ENCODE peak calls at places on chromosome 6, in six cellular contexts. W is foreskin fibroblast; H is left ventricle myocardium inferior; L is stimulated activated CD4-positive, alpha-beta T cell treated with anti-CD3 and anti-CD28 coated beads, Interleukin-1b, Interleukin-23, amount 100 ng/mL, for 24 hours; E is substantia nigra; Q is B cell. M is an unnamed sample.

GRCh38 chr6:1068068-1068467 is 243.8 kb upstream of the FOXQ1 start:
- DNase-seq in E (no peak), W (no peak), H (no peak), Q (no peak), L (no peak), M (no peak)

GRCh38 chr6:20313960-20314530 is 87.6 kb upstream of the E2F3 start:
- DNase-seq in E (no peak), H (no peak), W (no peak), Q (no peak), L (no peak), M (no peak)

GRCh38 chr6:154080434-154081189 is 41.6 kb downstream of the OPRM1 start:
- DNase-seq in Q (no peak), L (no peak), H (no peak), W (no peak), E (no peak), M (no peak)

GRCh38 chr6:164532546-164533362 is 776.7 kb downstream of the C6orf118 start:
- DNase-seq in L (no peak), W (no peak), H (no peak), E (no peak), Q (no peak), M (no peak)

GRCh38 chr6:114404339-114404955 is 61.6 kb upstream of the HS3ST5 start:
- DNase-seq in Q (no peak), H (no peak), E (no peak), W (no peak), L (no peak), M (no peak)

GRCh38 chr6:129890164-129890563 is 29.0 kb upstream of the TMEM244 start:
- DNase-seq in E (no peak), L (no peak), W (peak; percentile 51), Q (no peak), H (no peak), M (no peak)

GRCh38 chr6:90135672-90136071 is 161.0 kb downstream of the BACH2 start:
- DNase-seq in Q (no peak), L (no peak), E (no peak), W (peak; percentile 45), H (no peak), M (no peak)

GRCh38 chr6:149723771-149724417 is 6.0 kb upstream of the LATS1 start:
- DNase-seq in L (no peak), W (peak; percentile 87), E (peak; percentile 62), H (no peak), Q (peak; percentile 53), M (no peak)

GRCh38 chr6:164023535-164023934 is 609.0 kb downstream of the QKI start:
- DNase-seq in L (no peak), E (no peak), Q (no peak), H (no peak), W (no peak), M (no peak)

GRCh38 chr6:167212716-167213011 is 54.9 kb upstream of the GPR31 start:
- DNase-seq in W (no peak), Q (no peak), H (no peak), L (no peak), E (no peak), M (no peak)

GRCh38 chr6:131136021-131136847 is 967 bp downstream of the AKAP7 start:
- DNase-seq in W (peak; percentile 66), H (no peak), L (no peak), Q (no peak), E (no peak), M (no peak)

GRCh38 chr6:137272403-137272802 is 53.2 kb upstream of the IFNGR1 start:
- DNase-seq in W (peak; percentile 33), Q (no peak), E (no peak), H (no peak), L (no peak), M (no peak)

GRCh38 chr6:7993399-7993798 is 70.8 kb downstream of the BLOC1S5 start:
- DNase-seq in H (no peak), Q (no peak), E (no peak), L (no peak), W (no peak), M (no peak)

GRCh38 chr6:165846123-165846966 is 183.3 kb upstream of the PDE10A start:
- DNase-seq in E (no peak), H (no peak), Q (no peak), W (no peak), L (no peak), M (no peak)

GRCh38 chr6:84774174-84775158 is 10.1 kb upstream of the TBX18 start:
- DNase-seq in L (no peak), W (peak; percentile 80), Q (no peak), H (peak; percentile 58), E (no peak), M (no peak)

GRCh38 chr6:56938634-56939294 is 16.1 kb upstream of the BEND6 start:
- DNase-seq in H (no peak), W (peak; percentile 99), Q (no peak), L (no peak), E (no peak), M (no peak)

GRCh38 chr6:128412680-128413079 is 107.7 kb downstream of the PTPRK start:
- DNase-seq in H (no peak), E (no peak), W (peak; percentile 8), Q (no peak), L (no peak), M (no peak)

GRCh38 chr6:78700997-78701396 is 166.4 kb upstream of the IRAK1BP1 start:
- DNase-seq in W (no peak), H (no peak), E (no peak), L (no peak), Q (no peak), M (no peak)

GRCh38 chr6:72952808-72953630 is 272.3 kb downstream of the KHDC1L start:
- DNase-seq in W (peak; percentile 44), Q (no peak), L (no peak), H (no peak), E (no peak), M (no peak)

GRCh38 chr6:93420163-93420806 is 926 bp upstream of the EPHA7 start:
- DNase-seq in Q (no peak), L (no peak), H (no peak), W (peak; percentile 10), E (no peak), M (no peak)

GRCh38 chr6:150406948-150407347 is 38.1 kb downstream of the IYD start:
- DNase-seq in L (no peak), H (no peak), Q (no peak), W (no peak), E (no peak), M (no peak)

GRCh38 chr6:164008902-164009301 is 594.4 kb downstream of the QKI start:
- DNase-seq in H (no peak), W (no peak), E (no peak), L (no peak), Q (no peak), M (no peak)

GRCh38 chr6:152209211-152209610 is 401.7 kb downstream of the ESR1 start:
- DNase-seq in H (no peak), L (no peak), Q (no peak), E (no peak), W (no peak), M (no peak)

GRCh38 chr6:21769405-21769851 is 175.9 kb downstream of the SOX4 start:
- DNase-seq in Q (no peak), H (no peak), W (peak; percentile 82), L (no peak), E (no peak), M (no peak)

GRCh38 chr6:35305117-35305516 is 7.5 kb downstream of the DEF6 start:
- DNase-seq in E (no peak), H (no peak), Q (no peak), L (no peak), W (no peak), M (no peak)

GRCh38 chr6:57257911-57258541 is 35.9 kb upstream of the RAB23 start:
- DNase-seq in Q (no peak), H (no peak), L (no peak), W (peak; percentile 87), E (no peak), M (no peak)

GRCh38 chr6:135116566-135116965 is 61.9 kb upstream of the HBS1L start:
- DNase-seq in L (no peak), E (no peak), Q (no peak), H (no peak), W (no peak), M (no peak)

GRCh38 chr6:153832543-153832942 is 206.5 kb upstream of the OPRM1 start:
- DNase-seq in L (no peak), W (no peak), E (no peak), Q (no peak), H (no peak), M (no peak)

GRCh38 chr6:40962241-40962640 is 76.8 kb downstream of the UNC5CL start:
- DNase-seq in Q (no peak), E (no peak), H (no peak), W (peak; percentile 80), L (no peak), M (peak; percentile 5)

GRCh38 chr6:107132330-107132954 is 17.1 kb upstream of the BEND3 start:
- DNase-seq in W (peak; percentile 59), H (no peak), L (no peak), Q (no peak), E (no peak), M (no peak)

GRCh38 chr6:12439296-12439695 is 149.1 kb downstream of the EDN1 start:
- DNase-seq in H (no peak), W (no peak), Q (no peak), E (no peak), L (no peak), M (no peak)

GRCh38 chr6:145813285-145814034 is 1.1 kb downstream of the FBXO30 start:
- DNase-seq in W (peak; percentile 79), E (no peak), Q (no peak), L (no peak), H (no peak), M (no peak)

GRCh38 chr6:108544586-108544985 is 16.1 kb upstream of the FOXO3 start:
- DNase-seq in H (no peak), Q (no peak), L (no peak), W (peak; percentile 75), E (no peak), M (no peak)

GRCh38 chr6:14121936-14122344 is 4.4 kb downstream of the CD83 start:
- DNase-seq in E (no peak), L (no peak), Q (peak; percentile 77), H (no peak), W (no peak), M (peak; percentile 40)

GRCh38 chr6:161569071-161569470 is 295.2 kb upstream of the AGPAT4 start:
- DNase-seq in H (no peak), Q (no peak), W (no peak), L (no peak), E (no peak), M (no peak)

M was measured in GM18507.